ENCODE peak calls at places on chromosome 10, in eight cellular contexts. U is Panc1, R is prostate gland, K is HepG2, N is GM23338, C is sigmoid colon, S is endothelial cell of umbilical vein, P is suprapubic skin. Y is an unnamed sample.

GRCh38 chr10:51368943-51369342 is 294.7 kb downstream of the PRKG1 start:
- DNase-seq in U (no peak), R (no peak), K (no peak), N (peak; percentile 77), C (no peak), S (no peak), P (no peak), Y (no peak)

GRCh38 chr10:47421057-47421952 is 37.2 kb upstream of the ZNF488 start:
- DNase-seq in U (no peak), R (no peak), K (no peak), N (no peak), C (no peak), S (no peak), P (no peak), Y (peak; percentile 63)

GRCh38 chr10:128373831-128374230 is 247.6 kb upstream of the MKI67 start:
- DNase-seq in U (no peak), R (no peak), K (no peak), N (no peak), C (no peak), S (no peak), P (no peak), Y (no peak)

GRCh38 chr10:47081264-47081663 is 170.0 kb downstream of the PTPN20 start:
- DNase-seq in U (no peak), R (no peak), K (no peak), N (no peak), C (no peak), S (no peak), P (peak; percentile 31), Y (no peak)

GRCh38 chr10:125629758-125630376 is 53.1 kb downstream of the TEX36 start:
- DNase-seq in U (peak; percentile 24), R (no peak), K (peak; percentile 44), N (peak; percentile 9), C (no peak), S (peak; percentile 81), P (no peak), Y (no peak)

GRCh38 chr10:116190883-116191282 is 82.1 kb downstream of the GFRA1 start:
- DNase-seq in U (no peak), R (no peak), K (no peak), N (no peak), C (no peak), S (no peak), P (no peak), Y (no peak)

GRCh38 chr10:230758-231157 is 95.5 kb downstream of the ZMYND11 start:
- DNase-seq in U (peak; percentile 5), R (no peak), K (peak; percentile 15), N (peak; percentile 61), C (no peak), S (peak; percentile 12), P (no peak), Y (no peak)

GRCh38 chr10:89163265-89163995 is 43.7 kb downstream of the CH25H start:
- DNase-seq in U (no peak), R (peak; percentile 24), K (no peak), N (no peak), C (peak; percentile 72), S (no peak), P (peak; percentile 80), Y (peak; percentile 70)

GRCh38 chr10:3622845-3623621 is 162.0 kb downstream of the KLF6 start:
- DNase-seq in U (no peak), R (no peak), K (no peak), N (no peak), C (no peak), S (no peak), P (no peak), Y (no peak)

GRCh38 chr10:103504181-103504783 is 10.8 kb downstream of the NEURL1 start:
- DNase-seq in U (no peak), R (no peak), K (peak; percentile 89), N (no peak), C (no peak), S (peak; percentile 94), P (no peak), Y (peak; percentile 76)

GRCh38 chr10:97333351-97333600 is 1.3 kb downstream of the FRAT2 start:
- DNase-seq in U (no peak), R (no peak), K (no peak), N (peak; percentile 76), C (no peak), S (peak; percentile 64), P (no peak), Y (no peak)

GRCh38 chr10:71276873-71277272 is 42.2 kb upstream of the SLC29A3 start:
- DNase-seq in U (no peak), R (no peak), K (no peak), N (no peak), C (no peak), S (no peak), P (no peak), Y (no peak)

GRCh38 chr10:67077376-67077775 is 151.5 kb downstream of the LRRTM3 start:
- DNase-seq in U (no peak), R (no peak), K (no peak), N (no peak), C (no peak), S (no peak), P (no peak), Y (no peak)

GRCh38 chr10:101237080-101237817 is 8.0 kb upstream of the LBX1 start:
- DNase-seq in U (no peak), R (no peak), K (no peak), N (peak; percentile 79), C (no peak), S (peak; percentile 35), P (no peak), Y (no peak)

GRCh38 chr10:80289451-80290287 is at the start of gene MAT1A:
- DNase-seq in U (no peak), R (peak; percentile 50), K (peak; percentile 84), N (peak; percentile 85), C (no peak), S (no peak), P (no peak), Y (no peak)

GRCh38 chr10:114103286-114103685 is 59.6 kb downstream of the ADRB1 start:
- DNase-seq in U (peak; percentile 50), R (peak; percentile 34), K (peak; percentile 46), N (peak; percentile 63), C (no peak), S (peak; percentile 59), P (no peak), Y (no peak)

GRCh38 chr10:48776528-48776927 is 91.9 kb downstream of the WDFY4 start:
- DNase-seq in U (no peak), R (no peak), K (no peak), N (no peak), C (no peak), S (no peak), P (no peak), Y (no peak)

GRCh38 chr10:21944727-21945386 is 58.7 kb downstream of the DNAJC1 start:
- DNase-seq in U (no peak), R (no peak), K (no peak), N (no peak), C (no peak), S (peak; percentile 45), P (no peak), Y (no peak)

GRCh38 chr10:110448682-110449418 is 48.9 kb upstream of the DUSP5 start:
- DNase-seq in U (no peak), R (no peak), K (no peak), N (no peak), C (peak; percentile 33), S (no peak), P (peak; percentile 31), Y (peak; percentile 24)

GRCh38 chr10:71093531-71093930 is 118.8 kb upstream of the UNC5B start:
- DNase-seq in U (no peak), R (no peak), K (no peak), N (no peak), C (no peak), S (no peak), P (peak; percentile 20), Y (no peak)

GRCh38 chr10:102064503-102064867 is 664 bp upstream of the HPS6 start:
- DNase-seq in U (no peak), R (no peak), K (no peak), N (no peak), C (no peak), S (no peak), P (no peak), Y (no peak)

GRCh38 chr10:30804478-30805055 is 175.0 kb upstream of the LYZL2 start:
- DNase-seq in U (no peak), R (peak; percentile 91), K (no peak), N (no peak), C (peak; percentile 95), S (no peak), P (no peak), Y (peak; percentile 68)

GRCh38 chr10:103696411-103697145 is 158.8 kb downstream of the SH3PXD2A start:
- DNase-seq in U (peak; percentile 50), R (no peak), K (no peak), N (peak; percentile 82), C (peak; percentile 87), S (peak; percentile 83), P (no peak), Y (peak; percentile 81)

GRCh38 chr10:7424315-7424714 is 13.5 kb upstream of the SFMBT2 start:
- DNase-seq in U (no peak), R (no peak), K (no peak), N (peak; percentile 44), C (no peak), S (no peak), P (no peak), Y (peak; percentile 78)
- TF ChIP-seq CTCF in U (no peak), R (no peak), K (no peak), N (peak; percentile 38), C (no peak), S (no peak), P (no peak), Y (no peak)

GRCh38 chr10:62934258-62934657 is 118.1 kb upstream of the EGR2 start:
- DNase-seq in U (no peak), R (no peak), K (no peak), N (no peak), C (no peak), S (no peak), P (no peak), Y (no peak)
- H3K27ac ChIP-seq in U (no peak overlapping the region), R (no peak overlapping the region), K (no peak overlapping the region), N (no peak overlapping the region), C (no peak overlapping the region), S (no peak overlapping the region), P (no peak overlapping the region), Y (no peak overlapping the region)

DNA sequence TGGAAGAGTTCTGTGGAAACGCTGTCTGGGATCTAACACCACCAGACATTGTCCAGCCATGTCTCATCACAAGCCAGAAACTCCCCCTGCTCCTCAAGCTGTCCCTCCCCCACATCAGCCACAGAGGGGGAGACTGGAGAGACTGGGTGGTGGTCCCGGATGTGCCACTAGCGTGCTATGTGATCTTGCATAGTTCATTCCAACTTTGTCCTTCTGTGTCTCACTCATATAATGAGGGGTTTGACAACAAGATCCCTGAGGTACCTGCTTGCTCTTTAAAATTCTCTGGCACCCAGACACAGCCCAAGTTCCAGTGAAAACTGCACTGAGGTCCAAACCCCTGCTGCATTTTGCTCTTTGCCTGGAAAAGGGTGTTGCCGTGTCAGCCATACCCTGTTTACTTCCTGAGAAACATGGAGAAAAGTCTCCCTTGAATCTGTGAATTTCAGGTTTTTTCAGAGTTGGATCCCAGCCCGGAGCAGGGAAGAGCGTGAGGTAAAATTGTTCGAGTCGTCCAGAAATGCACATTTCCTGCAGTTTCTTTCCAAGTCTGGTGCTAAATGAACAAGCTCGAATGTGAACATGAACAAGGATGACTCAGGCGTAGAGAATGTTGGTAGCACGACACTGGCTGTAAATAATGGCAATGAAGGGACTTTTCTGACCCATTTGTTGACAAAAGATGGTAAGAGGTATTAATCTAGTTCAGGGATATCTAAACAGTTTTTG is 156.6 kb downstream of the CCDC3 start:
- DNase-seq in U (peak; percentile 25), R (peak; percentile 58), K (peak; percentile 10), N (no peak), C (peak; percentile 70), S (peak; percentile 98), P (peak; percentile 28), Y (no peak)
- TF ChIP-seq POLR2AphosphoS5 in U (no peak), R (peak; percentile 89), K (no peak), N (no peak), C (no peak), S (peak; percentile 78), P (no peak), Y (no peak)

GRCh38 chr10:10807106-10807505 is 210.6 kb upstream of the CELF2 start:
- DNase-seq in U (no peak), R (no peak), K (no peak), N (no peak), C (no peak), S (no peak), P (no peak), Y (no peak)
- TF ChIP-seq CTCF in U (no peak), R (no peak), K (no peak), N (no peak), C (no peak), S (no peak), P (no peak), Y (no peak)